ENCODE peak calls at places on chromosomes 5 and 9, in ten cellular contexts. One of them, this sample, is unnamed.

GRCh38 chr9:111516061-111516465 is 8.9 kb upstream of the ZNF483 start:
- DNase-seq in activated B cell treated with CpG ODN at 0.5 μM for 24 hours: no peak
- DNase-seq in EH: peak
- DNase-seq in SK-MEL-5: peak
- DNase-seq in AG09319: no peak
- DNase-seq in endothelial cell: no peak
- DNase-seq in stimulated activated CD4-positive, alpha-beta T cell treated with anti-CD3 and anti-CD28 coated beads, Interleukin-4, amount 100 ng/mL, for 1 hour: no peak
- DNase-seq in A549: no peak
- DNase-seq in NCI-H748 treated with DMSO at 0.1 percent for 48 hours: no peak
- DNase-seq in A172: peak
- DNase-seq in this sample: no peak

GRCh38 chr9:107504585-107505455 is 15.3 kb upstream of the KLF4 start:
- DNase-seq in activated B cell treated with CpG ODN at 0.5 μM for 24 hours: no peak
- DNase-seq in EH: peak
- DNase-seq in SK-MEL-5: peak
- DNase-seq in AG09319: peak
- DNase-seq in endothelial cell: no peak
- DNase-seq in stimulated activated CD4-positive, alpha-beta T cell treated with anti-CD3 and anti-CD28 coated beads, Interleukin-4, amount 100 ng/mL, for 1 hour: no peak
- DNase-seq in A549: peak
- DNase-seq in NCI-H748 treated with DMSO at 0.1 percent for 48 hours: peak
- DNase-seq in A172: peak
- DNase-seq in this sample: no peak

GRCh38 chr5:75053286-75054109 is 1.1 kb upstream of the GCNT4 start:
- DNase-seq in activated B cell treated with CpG ODN at 0.5 μM for 24 hours: no peak
- DNase-seq in EH: peak
- DNase-seq in SK-MEL-5: peak
- DNase-seq in AG09319: no peak
- DNase-seq in endothelial cell: peak
- DNase-seq in stimulated activated CD4-positive, alpha-beta T cell treated with anti-CD3 and anti-CD28 coated beads, Interleukin-4, amount 100 ng/mL, for 1 hour: peak
- DNase-seq in A549: peak
- DNase-seq in NCI-H748 treated with DMSO at 0.1 percent for 48 hours: peak
- DNase-seq in A172: peak
- DNase-seq in this sample: no peak

GRCh38 chr5:54656261-54656728 is 138.7 kb downstream of the SNX18 start:
- DNase-seq in activated B cell treated with CpG ODN at 0.5 μM for 24 hours: no peak
- DNase-seq in EH: no peak
- DNase-seq in SK-MEL-5: no peak
- DNase-seq in AG09319: no peak
- DNase-seq in endothelial cell: no peak
- DNase-seq in stimulated activated CD4-positive, alpha-beta T cell treated with anti-CD3 and anti-CD28 coated beads, Interleukin-4, amount 100 ng/mL, for 1 hour: no peak
- DNase-seq in A549: no peak
- DNase-seq in NCI-H748 treated with DMSO at 0.1 percent for 48 hours: no peak
- DNase-seq in A172: no peak
- DNase-seq in this sample: no peak

GRCh38 chr9:133976191-133976861 is 15.8 kb downstream of the VAV2 start:
- DNase-seq in activated B cell treated with CpG ODN at 0.5 μM for 24 hours: no peak
- DNase-seq in EH: no peak
- DNase-seq in SK-MEL-5: no peak
- DNase-seq in AG09319: no peak
- DNase-seq in endothelial cell: no peak
- DNase-seq in stimulated activated CD4-positive, alpha-beta T cell treated with anti-CD3 and anti-CD28 coated beads, Interleukin-4, amount 100 ng/mL, for 1 hour: no peak
- DNase-seq in A549: no peak
- DNase-seq in NCI-H748 treated with DMSO at 0.1 percent for 48 hours: no peak
- DNase-seq in A172: no peak
- DNase-seq in this sample: no peak

GRCh38 chr9:21747171-21747570 is 55.3 kb upstream of the MTAP start:
- DNase-seq in activated B cell treated with CpG ODN at 0.5 μM for 24 hours: no peak
- DNase-seq in EH: peak
- DNase-seq in SK-MEL-5: no peak
- DNase-seq in AG09319: peak
- DNase-seq in endothelial cell: no peak
- DNase-seq in stimulated activated CD4-positive, alpha-beta T cell treated with anti-CD3 and anti-CD28 coated beads, Interleukin-4, amount 100 ng/mL, for 1 hour: no peak
- DNase-seq in A549: no peak
- DNase-seq in NCI-H748 treated with DMSO at 0.1 percent for 48 hours: no peak
- DNase-seq in A172: no peak
- DNase-seq in this sample: no peak

GRCh38 chr9:27059406-27059805 is 49.6 kb upstream of the TEK start:
- DNase-seq in activated B cell treated with CpG ODN at 0.5 μM for 24 hours: no peak
- DNase-seq in EH: no peak
- DNase-seq in SK-MEL-5: no peak
- DNase-seq in AG09319: no peak
- DNase-seq in endothelial cell: no peak
- DNase-seq in stimulated activated CD4-positive, alpha-beta T cell treated with anti-CD3 and anti-CD28 coated beads, Interleukin-4, amount 100 ng/mL, for 1 hour: no peak
- DNase-seq in A549: no peak
- DNase-seq in NCI-H748 treated with DMSO at 0.1 percent for 48 hours: no peak
- DNase-seq in A172: no peak
- DNase-seq in this sample: no peak

GRCh38 chr9:112043423-112043822 is 131.7 kb downstream of the SUSD1 start:
- DNase-seq in activated B cell treated with CpG ODN at 0.5 μM for 24 hours: no peak
- DNase-seq in EH: peak
- DNase-seq in SK-MEL-5: no peak
- DNase-seq in AG09319: no peak
- DNase-seq in endothelial cell: no peak
- DNase-seq in stimulated activated CD4-positive, alpha-beta T cell treated with anti-CD3 and anti-CD28 coated beads, Interleukin-4, amount 100 ng/mL, for 1 hour: no peak
- DNase-seq in A549: no peak
- DNase-seq in NCI-H748 treated with DMSO at 0.1 percent for 48 hours: no peak
- DNase-seq in A172: no peak
- DNase-seq in this sample: no peak

GRCh38 chr9:37342493-37342892 is 80.0 kb upstream of the GRHPR start:
- DNase-seq in activated B cell treated with CpG ODN at 0.5 μM for 24 hours: no peak
- DNase-seq in EH: no peak
- DNase-seq in SK-MEL-5: no peak
- DNase-seq in AG09319: no peak
- DNase-seq in endothelial cell: no peak
- DNase-seq in stimulated activated CD4-positive, alpha-beta T cell treated with anti-CD3 and anti-CD28 coated beads, Interleukin-4, amount 100 ng/mL, for 1 hour: no peak
- DNase-seq in A549: no peak
- DNase-seq in NCI-H748 treated with DMSO at 0.1 percent for 48 hours: no peak
- DNase-seq in A172: no peak
- DNase-seq in this sample: no peak

GRCh38 chr9:120289990-120290925 is 289.7 kb downstream of the CDK5RAP2 start:
- DNase-seq in activated B cell treated with CpG ODN at 0.5 μM for 24 hours: no peak
- DNase-seq in EH: no peak
- DNase-seq in SK-MEL-5: no peak
- DNase-seq in AG09319: no peak
- DNase-seq in endothelial cell: no peak
- DNase-seq in stimulated activated CD4-positive, alpha-beta T cell treated with anti-CD3 and anti-CD28 coated beads, Interleukin-4, amount 100 ng/mL, for 1 hour: no peak
- DNase-seq in A549: no peak
- DNase-seq in NCI-H748 treated with DMSO at 0.1 percent for 48 hours: no peak
- DNase-seq in A172: no peak
- DNase-seq in this sample: no peak

GRCh38 chr9:119793272-119793671 is 424.0 kb upstream of the BRINP1 start:
- DNase-seq in activated B cell treated with CpG ODN at 0.5 μM for 24 hours: no peak
- DNase-seq in EH: no peak
- DNase-seq in SK-MEL-5: no peak
- DNase-seq in AG09319: no peak
- DNase-seq in endothelial cell: no peak
- DNase-seq in stimulated activated CD4-positive, alpha-beta T cell treated with anti-CD3 and anti-CD28 coated beads, Interleukin-4, amount 100 ng/mL, for 1 hour: no peak
- DNase-seq in A549: no peak
- DNase-seq in NCI-H748 treated with DMSO at 0.1 percent for 48 hours: no peak
- DNase-seq in A172: no peak
- DNase-seq in this sample: no peak